ENCODE peak calls at places on chromosomes 6 and 20, in nine cellular contexts. One of them, this sample, is unnamed.
A peak's percentile ranks its signal among the peaks of the same experiment; 100 is the strongest.

GRCh38 chr20:10922941-10923340 is 249.1 kb upstream of the JAG1 start:
- DNase-seq in cardiac muscle cell: no peak
- DNase-seq in GOT3: no peak
- DNase-seq in activated naive CD4-positive, alpha-beta T cell treated with anti-CD3 and anti-CD28 coated beads for 36 hours: no peak
- DNase-seq in activated T-cell treated with anti-CD3 and anti-CD28 coated beads, Interleukin-2, amount 50 U/mL, for 72 hours: no peak
- DNase-seq in iris pigment epithelial cell: peak; percentile 96
- DNase-seq in HT-29: peak; percentile 56
- DNase-seq in sciatic nerve: no peak
- DNase-seq in occipital lobe: no peak
- DNase-seq in this sample: no peak

GRCh38 chr20:18926972-18927371 is 113.4 kb downstream of the SCP2D1 start:
- DNase-seq in cardiac muscle cell: no peak
- DNase-seq in GOT3: no peak
- DNase-seq in activated naive CD4-positive, alpha-beta T cell treated with anti-CD3 and anti-CD28 coated beads for 36 hours: no peak
- DNase-seq in activated T-cell treated with anti-CD3 and anti-CD28 coated beads, Interleukin-2, amount 50 U/mL, for 72 hours: no peak
- DNase-seq in iris pigment epithelial cell: no peak
- DNase-seq in HT-29: no peak
- DNase-seq in sciatic nerve: no peak
- DNase-seq in occipital lobe: no peak
- DNase-seq in this sample: no peak

GRCh38 chr6:166459272-166459671 is 76.5 kb upstream of the MPC1 start:
- DNase-seq in cardiac muscle cell: no peak
- DNase-seq in GOT3: no peak
- DNase-seq in activated naive CD4-positive, alpha-beta T cell treated with anti-CD3 and anti-CD28 coated beads for 36 hours: no peak
- DNase-seq in activated T-cell treated with anti-CD3 and anti-CD28 coated beads, Interleukin-2, amount 50 U/mL, for 72 hours: no peak
- DNase-seq in iris pigment epithelial cell: no peak
- DNase-seq in HT-29: no peak
- DNase-seq in sciatic nerve: no peak
- DNase-seq in occipital lobe: no peak
- DNase-seq in this sample: no peak

GRCh38 chr6:170553686-170554085 is 483 bp upstream of the TBP start:
- DNase-seq in cardiac muscle cell: peak; percentile 53
- DNase-seq in GOT3: no peak
- DNase-seq in activated naive CD4-positive, alpha-beta T cell treated with anti-CD3 and anti-CD28 coated beads for 36 hours: no peak
- DNase-seq in activated T-cell treated with anti-CD3 and anti-CD28 coated beads, Interleukin-2, amount 50 U/mL, for 72 hours: no peak
- DNase-seq in iris pigment epithelial cell: peak; percentile 57
- DNase-seq in HT-29: no peak
- DNase-seq in sciatic nerve: no peak
- DNase-seq in occipital lobe: peak; percentile 75
- DNase-seq in this sample: no peak

GRCh38 chr20:52539891-52540290 is 348.3 kb upstream of the ZFP64 start:
- DNase-seq in cardiac muscle cell: no peak
- DNase-seq in GOT3: no peak
- DNase-seq in activated naive CD4-positive, alpha-beta T cell treated with anti-CD3 and anti-CD28 coated beads for 36 hours: no peak
- DNase-seq in activated T-cell treated with anti-CD3 and anti-CD28 coated beads, Interleukin-2, amount 50 U/mL, for 72 hours: no peak
- DNase-seq in iris pigment epithelial cell: no peak
- DNase-seq in HT-29: peak; percentile 29
- DNase-seq in sciatic nerve: no peak
- DNase-seq in occipital lobe: no peak
- DNase-seq in this sample: no peak

GRCh38 chr6:160733045-160733646 is 31.1 kb downstream of the PLG start:
- DNase-seq in cardiac muscle cell: peak; percentile 67
- DNase-seq in GOT3: no peak
- DNase-seq in activated naive CD4-positive, alpha-beta T cell treated with anti-CD3 and anti-CD28 coated beads for 36 hours: peak; percentile 56
- DNase-seq in activated T-cell treated with anti-CD3 and anti-CD28 coated beads, Interleukin-2, amount 50 U/mL, for 72 hours: peak; percentile 29
- DNase-seq in iris pigment epithelial cell: peak; percentile 25
- DNase-seq in HT-29: peak; percentile 68
- DNase-seq in sciatic nerve: peak; percentile 60
- DNase-seq in occipital lobe: no peak
- DNase-seq in this sample: no peak

GRCh38 chr6:130849501-130850039 is 22.4 kb downstream of the SMLR1 start:
- DNase-seq in cardiac muscle cell: no peak
- DNase-seq in GOT3: no peak
- DNase-seq in activated naive CD4-positive, alpha-beta T cell treated with anti-CD3 and anti-CD28 coated beads for 36 hours: no peak
- DNase-seq in activated T-cell treated with anti-CD3 and anti-CD28 coated beads, Interleukin-2, amount 50 U/mL, for 72 hours: no peak
- DNase-seq in iris pigment epithelial cell: no peak
- DNase-seq in HT-29: no peak
- DNase-seq in sciatic nerve: no peak
- DNase-seq in occipital lobe: no peak
- DNase-seq in this sample: no peak

GRCh38 chr6:133242761-133243590 is 1.8 kb downstream of the EYA4 start:
- DNase-seq in cardiac muscle cell: peak; percentile 5
- DNase-seq in GOT3: no peak
- DNase-seq in activated naive CD4-positive, alpha-beta T cell treated with anti-CD3 and anti-CD28 coated beads for 36 hours: no peak
- DNase-seq in activated T-cell treated with anti-CD3 and anti-CD28 coated beads, Interleukin-2, amount 50 U/mL, for 72 hours: no peak
- DNase-seq in iris pigment epithelial cell: no peak
- DNase-seq in HT-29: no peak
- DNase-seq in sciatic nerve: no peak
- DNase-seq in occipital lobe: no peak
- DNase-seq in this sample: no peak

GRCh38 chr6:89433637-89434499 is 916 bp downstream of the ANKRD6 start:
- DNase-seq in cardiac muscle cell: peak; percentile 60
- DNase-seq in GOT3: no peak
- DNase-seq in activated naive CD4-positive, alpha-beta T cell treated with anti-CD3 and anti-CD28 coated beads for 36 hours: peak; percentile 26
- DNase-seq in activated T-cell treated with anti-CD3 and anti-CD28 coated beads, Interleukin-2, amount 50 U/mL, for 72 hours: peak; percentile 18
- DNase-seq in iris pigment epithelial cell: no peak
- DNase-seq in HT-29: no peak
- DNase-seq in sciatic nerve: peak; percentile 63
- DNase-seq in occipital lobe: no peak
- DNase-seq in this sample: no peak

GRCh38 chr20:17928633-17929311 is 39.8 kb downstream of the SNX5 start:
- DNase-seq in cardiac muscle cell: no peak
- DNase-seq in GOT3: no peak
- DNase-seq in activated naive CD4-positive, alpha-beta T cell treated with anti-CD3 and anti-CD28 coated beads for 36 hours: no peak
- DNase-seq in activated T-cell treated with anti-CD3 and anti-CD28 coated beads, Interleukin-2, amount 50 U/mL, for 72 hours: no peak
- DNase-seq in iris pigment epithelial cell: no peak
- DNase-seq in HT-29: peak; percentile 22
- DNase-seq in sciatic nerve: no peak
- DNase-seq in occipital lobe: no peak
- DNase-seq in this sample: no peak

GRCh38 chr20:20946122-20946759 is 159.9 kb downstream of the LINC00237 start:
- DNase-seq in cardiac muscle cell: no peak
- DNase-seq in GOT3: no peak
- DNase-seq in activated naive CD4-positive, alpha-beta T cell treated with anti-CD3 and anti-CD28 coated beads for 36 hours: no peak
- DNase-seq in activated T-cell treated with anti-CD3 and anti-CD28 coated beads, Interleukin-2, amount 50 U/mL, for 72 hours: no peak
- DNase-seq in iris pigment epithelial cell: peak; percentile 1
- DNase-seq in HT-29: no peak
- DNase-seq in sciatic nerve: no peak
- DNase-seq in occipital lobe: no peak
- DNase-seq in this sample: no peak

GRCh38 chr20:23374441-23374840 is 12.5 kb downstream of the GZF1 start:
- DNase-seq in cardiac muscle cell: no peak
- DNase-seq in GOT3: no peak
- DNase-seq in activated naive CD4-positive, alpha-beta T cell treated with anti-CD3 and anti-CD28 coated beads for 36 hours: no peak
- DNase-seq in activated T-cell treated with anti-CD3 and anti-CD28 coated beads, Interleukin-2, amount 50 U/mL, for 72 hours: no peak
- DNase-seq in iris pigment epithelial cell: peak; percentile 41
- DNase-seq in HT-29: no peak
- DNase-seq in sciatic nerve: no peak
- DNase-seq in occipital lobe: no peak
- DNase-seq in this sample: no peak

GRCh38 chr6:45952546-45952945 is 63.1 kb downstream of the CLIC5 start:
- DNase-seq in cardiac muscle cell: no peak
- DNase-seq in GOT3: no peak
- DNase-seq in activated naive CD4-positive, alpha-beta T cell treated with anti-CD3 and anti-CD28 coated beads for 36 hours: no peak
- DNase-seq in activated T-cell treated with anti-CD3 and anti-CD28 coated beads, Interleukin-2, amount 50 U/mL, for 72 hours: no peak
- DNase-seq in iris pigment epithelial cell: no peak
- DNase-seq in HT-29: no peak
- DNase-seq in sciatic nerve: no peak
- DNase-seq in occipital lobe: no peak
- DNase-seq in this sample: no peak

GRCh38 chr6:93896081-93896480 is 476.7 kb upstream of the EPHA7 start:
- DNase-seq in cardiac muscle cell: no peak
- DNase-seq in GOT3: no peak
- DNase-seq in activated naive CD4-positive, alpha-beta T cell treated with anti-CD3 and anti-CD28 coated beads for 36 hours: no peak
- DNase-seq in activated T-cell treated with anti-CD3 and anti-CD28 coated beads, Interleukin-2, amount 50 U/mL, for 72 hours: no peak
- DNase-seq in iris pigment epithelial cell: peak; percentile 0
- DNase-seq in HT-29: no peak
- DNase-seq in sciatic nerve: no peak
- DNase-seq in occipital lobe: no peak
- DNase-seq in this sample: no peak

GRCh38 chr6:7201732-7202541 is 94.2 kb downstream of the RREB1 start:
- DNase-seq in cardiac muscle cell: no peak
- DNase-seq in GOT3: no peak
- DNase-seq in activated naive CD4-positive, alpha-beta T cell treated with anti-CD3 and anti-CD28 coated beads for 36 hours: peak; percentile 34
- DNase-seq in activated T-cell treated with anti-CD3 and anti-CD28 coated beads, Interleukin-2, amount 50 U/mL, for 72 hours: no peak
- DNase-seq in iris pigment epithelial cell: no peak
- DNase-seq in HT-29: no peak
- DNase-seq in sciatic nerve: no peak
- DNase-seq in occipital lobe: peak; percentile 63
- DNase-seq in this sample: no peak

GRCh38 chr6:47135772-47136171 is 93.6 kb upstream of the ADGRF1 start:
- DNase-seq in cardiac muscle cell: no peak
- DNase-seq in GOT3: no peak
- DNase-seq in activated naive CD4-positive, alpha-beta T cell treated with anti-CD3 and anti-CD28 coated beads for 36 hours: no peak
- DNase-seq in activated T-cell treated with anti-CD3 and anti-CD28 coated beads, Interleukin-2, amount 50 U/mL, for 72 hours: no peak
- DNase-seq in iris pigment epithelial cell: peak; percentile 89
- DNase-seq in HT-29: peak; percentile 96
- DNase-seq in sciatic nerve: no peak
- DNase-seq in occipital lobe: no peak
- DNase-seq in this sample: no peak

GRCh38 chr6:148273962-148274752 is 68.5 kb upstream of the SASH1 start:
- DNase-seq in cardiac muscle cell: no peak
- DNase-seq in GOT3: no peak
- DNase-seq in activated naive CD4-positive, alpha-beta T cell treated with anti-CD3 and anti-CD28 coated beads for 36 hours: no peak
- DNase-seq in activated T-cell treated with anti-CD3 and anti-CD28 coated beads, Interleukin-2, amount 50 U/mL, for 72 hours: no peak
- DNase-seq in iris pigment epithelial cell: peak; percentile 43
- DNase-seq in HT-29: no peak
- DNase-seq in sciatic nerve: no peak
- DNase-seq in occipital lobe: no peak
- DNase-seq in this sample: no peak

GRCh38 chr6:30721198-30722024 is 1.3 kb downstream of the TUBB start:
- DNase-seq in cardiac muscle cell: peak; percentile 95
- DNase-seq in GOT3: peak; percentile 78
- DNase-seq in activated naive CD4-positive, alpha-beta T cell treated with anti-CD3 and anti-CD28 coated beads for 36 hours: peak; percentile 92
- DNase-seq in activated T-cell treated with anti-CD3 and anti-CD28 coated beads, Interleukin-2, amount 50 U/mL, for 72 hours: peak; percentile 96
- DNase-seq in iris pigment epithelial cell: peak; percentile 89
- DNase-seq in HT-29: peak; percentile 89
- DNase-seq in sciatic nerve: peak; percentile 96
- DNase-seq in occipital lobe: peak; percentile 84
- DNase-seq in this sample: peak; percentile 58

GRCh38 chr6:3885262-3886036 is 36.3 kb downstream of the FAM50B start:
- DNase-seq in cardiac muscle cell: peak; percentile 33
- DNase-seq in GOT3: no peak
- DNase-seq in activated naive CD4-positive, alpha-beta T cell treated with anti-CD3 and anti-CD28 coated beads for 36 hours: no peak
- DNase-seq in activated T-cell treated with anti-CD3 and anti-CD28 coated beads, Interleukin-2, amount 50 U/mL, for 72 hours: no peak
- DNase-seq in iris pigment epithelial cell: no peak
- DNase-seq in HT-29: peak; percentile 74
- DNase-seq in sciatic nerve: no peak
- DNase-seq in occipital lobe: no peak
- DNase-seq in this sample: no peak

GRCh38 chr6:31272856-31273626 is 1.1 kb upstream of the HLA-C start:
- DNase-seq in cardiac muscle cell: no peak
- DNase-seq in GOT3: no peak
- DNase-seq in activated naive CD4-positive, alpha-beta T cell treated with anti-CD3 and anti-CD28 coated beads for 36 hours: peak; percentile 52
- DNase-seq in activated T-cell treated with anti-CD3 and anti-CD28 coated beads, Interleukin-2, amount 50 U/mL, for 72 hours: peak; percentile 37
- DNase-seq in iris pigment epithelial cell: no peak
- DNase-seq in HT-29: no peak
- DNase-seq in sciatic nerve: no peak
- DNase-seq in occipital lobe: no peak
- DNase-seq in this sample: no peak

GRCh38 chr6:147058786-147059434 is 145.3 kb upstream of the STXBP5 start:
- DNase-seq in cardiac muscle cell: no peak
- DNase-seq in GOT3: no peak
- DNase-seq in activated naive CD4-positive, alpha-beta T cell treated with anti-CD3 and anti-CD28 coated beads for 36 hours: no peak
- DNase-seq in activated T-cell treated with anti-CD3 and anti-CD28 coated beads, Interleukin-2, amount 50 U/mL, for 72 hours: no peak
- DNase-seq in iris pigment epithelial cell: no peak
- DNase-seq in HT-29: no peak
- DNase-seq in sciatic nerve: no peak
- DNase-seq in occipital lobe: no peak
- DNase-seq in this sample: no peak

GRCh38 chr6:143973097-143973979 is 34.7 kb downstream of the PLAGL1 start:
- DNase-seq in cardiac muscle cell: peak; percentile 22
- DNase-seq in GOT3: no peak
- DNase-seq in activated naive CD4-positive, alpha-beta T cell treated with anti-CD3 and anti-CD28 coated beads for 36 hours: no peak
- DNase-seq in activated T-cell treated with anti-CD3 and anti-CD28 coated beads, Interleukin-2, amount 50 U/mL, for 72 hours: no peak
- DNase-seq in iris pigment epithelial cell: no peak
- DNase-seq in HT-29: no peak
- DNase-seq in sciatic nerve: no peak
- DNase-seq in occipital lobe: no peak
- DNase-seq in this sample: no peak

GRCh38 chr20:63133481-63134091 is 82.3 kb downstream of the YTHDF1 start:
- DNase-seq in cardiac muscle cell: no peak
- DNase-seq in GOT3: no peak
- DNase-seq in activated naive CD4-positive, alpha-beta T cell treated with anti-CD3 and anti-CD28 coated beads for 36 hours: no peak
- DNase-seq in activated T-cell treated with anti-CD3 and anti-CD28 coated beads, Interleukin-2, amount 50 U/mL, for 72 hours: no peak
- DNase-seq in iris pigment epithelial cell: no peak
- DNase-seq in HT-29: no peak
- DNase-seq in sciatic nerve: peak; percentile 42
- DNase-seq in occipital lobe: no peak
- DNase-seq in this sample: no peak

GRCh38 chr6:140464720-140465119 is 1090.3 kb upstream of the CITED2 start:
- DNase-seq in cardiac muscle cell: no peak
- DNase-seq in GOT3: no peak
- DNase-seq in activated naive CD4-positive, alpha-beta T cell treated with anti-CD3 and anti-CD28 coated beads for 36 hours: no peak
- DNase-seq in activated T-cell treated with anti-CD3 and anti-CD28 coated beads, Interleukin-2, amount 50 U/mL, for 72 hours: no peak
- DNase-seq in iris pigment epithelial cell: peak; percentile 31
- DNase-seq in HT-29: no peak
- DNase-seq in sciatic nerve: no peak
- DNase-seq in occipital lobe: no peak
- DNase-seq in this sample: no peak

GRCh38 chr20:48635791-48636267 is 192.0 kb downstream of the PREX1 start:
- DNase-seq in cardiac muscle cell: peak; percentile 79
- DNase-seq in GOT3: no peak
- DNase-seq in activated naive CD4-positive, alpha-beta T cell treated with anti-CD3 and anti-CD28 coated beads for 36 hours: peak; percentile 78
- DNase-seq in activated T-cell treated with anti-CD3 and anti-CD28 coated beads, Interleukin-2, amount 50 U/mL, for 72 hours: peak; percentile 48
- DNase-seq in iris pigment epithelial cell: peak; percentile 41
- DNase-seq in HT-29: peak; percentile 78
- DNase-seq in sciatic nerve: no peak
- DNase-seq in occipital lobe: peak; percentile 53
- DNase-seq in this sample: no peak

GRCh38 chr6:37433657-37434271 is 743 bp downstream of the CMTR1 start:
- DNase-seq in cardiac muscle cell: no peak
- DNase-seq in GOT3: no peak
- DNase-seq in activated naive CD4-positive, alpha-beta T cell treated with anti-CD3 and anti-CD28 coated beads for 36 hours: peak; percentile 78
- DNase-seq in activated T-cell treated with anti-CD3 and anti-CD28 coated beads, Interleukin-2, amount 50 U/mL, for 72 hours: peak; percentile 63
- DNase-seq in iris pigment epithelial cell: peak; percentile 35
- DNase-seq in HT-29: peak; percentile 19
- DNase-seq in sciatic nerve: no peak
- DNase-seq in occipital lobe: peak; percentile 47
- DNase-seq in this sample: no peak

GRCh38 chr6:19492631-19493030 is 344.5 kb upstream of the ID4 start:
- DNase-seq in cardiac muscle cell: no peak
- DNase-seq in GOT3: no peak
- DNase-seq in activated naive CD4-positive, alpha-beta T cell treated with anti-CD3 and anti-CD28 coated beads for 36 hours: no peak
- DNase-seq in activated T-cell treated with anti-CD3 and anti-CD28 coated beads, Interleukin-2, amount 50 U/mL, for 72 hours: no peak
- DNase-seq in iris pigment epithelial cell: no peak
- DNase-seq in HT-29: peak; percentile 4
- DNase-seq in sciatic nerve: no peak
- DNase-seq in occipital lobe: no peak
- DNase-seq in this sample: no peak

GRCh38 chr6:129195666-129196065 is 312.7 kb downstream of the LAMA2 start:
- DNase-seq in cardiac muscle cell: no peak
- DNase-seq in GOT3: no peak
- DNase-seq in activated naive CD4-positive, alpha-beta T cell treated with anti-CD3 and anti-CD28 coated beads for 36 hours: no peak
- DNase-seq in activated T-cell treated with anti-CD3 and anti-CD28 coated beads, Interleukin-2, amount 50 U/mL, for 72 hours: no peak
- DNase-seq in iris pigment epithelial cell: no peak
- DNase-seq in HT-29: no peak
- DNase-seq in sciatic nerve: no peak
- DNase-seq in occipital lobe: no peak
- DNase-seq in this sample: no peak

GRCh38 chr6:42520786-42521607 is 42.8 kb upstream of the UBR2 start:
- DNase-seq in cardiac muscle cell: no peak
- DNase-seq in GOT3: no peak
- DNase-seq in activated naive CD4-positive, alpha-beta T cell treated with anti-CD3 and anti-CD28 coated beads for 36 hours: peak; percentile 56
- DNase-seq in activated T-cell treated with anti-CD3 and anti-CD28 coated beads, Interleukin-2, amount 50 U/mL, for 72 hours: peak; percentile 56
- DNase-seq in iris pigment epithelial cell: peak; percentile 44
- DNase-seq in HT-29: peak; percentile 26
- DNase-seq in sciatic nerve: no peak
- DNase-seq in occipital lobe: no peak
- DNase-seq in this sample: no peak

GRCh38 chr20:62618622-62619529 is 23.4 kb upstream of the SLCO4A1 start:
- DNase-seq in cardiac muscle cell: no peak
- DNase-seq in GOT3: no peak
- DNase-seq in activated naive CD4-positive, alpha-beta T cell treated with anti-CD3 and anti-CD28 coated beads for 36 hours: peak; percentile 76
- DNase-seq in activated T-cell treated with anti-CD3 and anti-CD28 coated beads, Interleukin-2, amount 50 U/mL, for 72 hours: peak; percentile 73
- DNase-seq in iris pigment epithelial cell: no peak
- DNase-seq in HT-29: no peak
- DNase-seq in sciatic nerve: no peak
- DNase-seq in occipital lobe: no peak
- DNase-seq in this sample: no peak

GRCh38 chr6:24522821-24523175 is 28.0 kb downstream of the ALDH5A1 start:
- DNase-seq in cardiac muscle cell: no peak
- DNase-seq in GOT3: no peak
- DNase-seq in activated naive CD4-positive, alpha-beta T cell treated with anti-CD3 and anti-CD28 coated beads for 36 hours: no peak
- DNase-seq in activated T-cell treated with anti-CD3 and anti-CD28 coated beads, Interleukin-2, amount 50 U/mL, for 72 hours: no peak
- DNase-seq in iris pigment epithelial cell: no peak
- DNase-seq in HT-29: no peak
- DNase-seq in sciatic nerve: no peak
- DNase-seq in occipital lobe: no peak
- DNase-seq in this sample: no peak

This sample was measured in thoracic aorta.